ENCODE peak calls at places on chromosomes 13 and 19, in six cellular contexts. A, C, U, M, T and F are unnamed samples.

GRCh38 chr19:18496167-18496979 is 25.5 kb downstream of the ELL start:
- DNase-seq in A (peak; percentile 90), C (peak; percentile 11), U (no peak), M (peak; percentile 86), T (no peak), F (peak; percentile 60)

GRCh38 chr19:41601771-41602170 is 25.1 kb downstream of the CEACAM4 start:
- DNase-seq in A (no peak), C (no peak), U (no peak), M (no peak), T (no peak), F (no peak)

GRCh38 chr19:27966390-27966816 is 1246.5 kb downstream of the UQCRFS1 start:
- DNase-seq in A (peak; percentile 30), C (peak; percentile 21), U (no peak), M (no peak), T (no peak), F (no peak)

GRCh38 chr19:46984077-46985010 is 35.3 kb upstream of the NPAS1 start:
- DNase-seq in A (peak; percentile 77), C (peak; percentile 10), U (peak; percentile 69), M (no peak), T (no peak), F (no peak)

GRCh38 chr19:39398297-39398864 is 7.2 kb downstream of the MED29 start:
- DNase-seq in A (peak; percentile 61), C (no peak), U (peak; percentile 86), M (no peak), T (no peak), F (peak; percentile 89)

GRCh38 chr13:96817336-96817941 is 176.8 kb downstream of the OXGR1 start:
- DNase-seq in A (peak; percentile 21), C (peak; percentile 35), U (no peak), M (no peak), T (no peak), F (no peak)

GRCh38 chr13:39676315-39676876 is 20.9 kb downstream of the COG6 start:
- DNase-seq in A (peak; percentile 44), C (peak; percentile 45), U (no peak), M (no peak), T (no peak), F (no peak)

GRCh38 chr13:67726979-67727378 is 496.8 kb upstream of the PCDH9 start:
- DNase-seq in A (no peak), C (no peak), U (no peak), M (peak; percentile 9), T (no peak), F (peak; percentile 34)

GRCh38 chr13:85586422-85586831 is 212.8 kb downstream of the SLITRK6 start:
- DNase-seq in A (peak; percentile 1), C (no peak), U (no peak), M (no peak), T (no peak), F (no peak)